ENCODE peak calls at places on chromosome 10, in seven cellular contexts. One of them, this sample, is unnamed.

GRCh38 chr10:51832652-51833383 is 133.4 kb upstream of the CSTF2T start:
- DNase-seq in fibroblast of lung: peak
- DNase-seq in heart left ventricle: peak
- DNase-seq in mesenchymal stem cell: peak
- DNase-seq in suprapubic skin: no peak
- DNase-seq in hepatocyte: no peak
- DNase-seq in colonic mucosa: no peak
- DNase-seq in this sample: no peak

GRCh38 chr10:91798736-91799579 is 732 bp downstream of the TNKS2 start:
- DNase-seq in suprapubic skin: peak
- DNase-seq in fibroblast of lung: peak
- DNase-seq in heart left ventricle: no peak
- DNase-seq in colonic mucosa: peak
- DNase-seq in mesenchymal stem cell: peak
- DNase-seq in hepatocyte: peak
- DNase-seq in this sample: peak

GRCh38 chr10:98349508-98349922 is 65.5 kb downstream of the PYROXD2 start:
- DNase-seq in mesenchymal stem cell: peak
- DNase-seq in suprapubic skin: no peak
- DNase-seq in hepatocyte: peak
- DNase-seq in fibroblast of lung: peak
- DNase-seq in colonic mucosa: peak
- DNase-seq in heart left ventricle: peak
- DNase-seq in this sample: no peak

GRCh38 chr10:12466701-12467100 is 117.4 kb downstream of the CAMK1D start:
- DNase-seq in hepatocyte: no peak
- DNase-seq in heart left ventricle: no peak
- DNase-seq in suprapubic skin: no peak
- DNase-seq in colonic mucosa: no peak
- DNase-seq in fibroblast of lung: peak
- DNase-seq in mesenchymal stem cell: peak
- DNase-seq in this sample: no peak

GRCh38 chr10:46216003-46216634 is 70.7 kb upstream of the ANTXRL start:
- DNase-seq in colonic mucosa: peak
- DNase-seq in hepatocyte: no peak
- DNase-seq in heart left ventricle: no peak
- DNase-seq in suprapubic skin: no peak
- DNase-seq in fibroblast of lung: no peak
- DNase-seq in mesenchymal stem cell: no peak
- DNase-seq in this sample: peak

GRCh38 chr10:121696854-121697253 is 98.6 kb upstream of the FGFR2 start:
- DNase-seq in suprapubic skin: no peak
- DNase-seq in colonic mucosa: peak
- DNase-seq in heart left ventricle: no peak
- DNase-seq in fibroblast of lung: no peak
- DNase-seq in mesenchymal stem cell: peak
- DNase-seq in hepatocyte: peak
- DNase-seq in this sample: peak

GRCh38 chr10:129523031-129523722 is 56.1 kb downstream of the MGMT start:
- DNase-seq in colonic mucosa: no peak
- DNase-seq in heart left ventricle: no peak
- DNase-seq in mesenchymal stem cell: no peak
- DNase-seq in hepatocyte: no peak
- DNase-seq in suprapubic skin: no peak
- DNase-seq in fibroblast of lung: no peak
- DNase-seq in this sample: no peak

GRCh38 chr10:3535001-3535400 is 250.0 kb downstream of the KLF6 start:
- DNase-seq in fibroblast of lung: no peak
- DNase-seq in heart left ventricle: no peak
- DNase-seq in colonic mucosa: no peak
- DNase-seq in mesenchymal stem cell: no peak
- DNase-seq in suprapubic skin: no peak
- DNase-seq in hepatocyte: no peak
- DNase-seq in this sample: no peak

GRCh38 chr10:51683031-51683830 is 16.2 kb downstream of the CSTF2T start:
- DNase-seq in suprapubic skin: no peak
- DNase-seq in mesenchymal stem cell: peak
- DNase-seq in hepatocyte: no peak
- DNase-seq in colonic mucosa: no peak
- DNase-seq in fibroblast of lung: peak
- DNase-seq in heart left ventricle: peak
- DNase-seq in this sample: no peak

GRCh38 chr10:13056461-13057077 is 43.4 kb upstream of the OPTN start:
- DNase-seq in heart left ventricle: no peak
- DNase-seq in hepatocyte: peak
- DNase-seq in suprapubic skin: no peak
- DNase-seq in fibroblast of lung: peak
- DNase-seq in colonic mucosa: no peak
- DNase-seq in mesenchymal stem cell: peak
- DNase-seq in this sample: peak

GRCh38 chr10:49539320-49539885 is 482 bp upstream of the ERCC6 start:
- DNase-seq in fibroblast of lung: peak
- DNase-seq in hepatocyte: peak
- DNase-seq in colonic mucosa: peak
- DNase-seq in heart left ventricle: peak
- DNase-seq in suprapubic skin: peak
- DNase-seq in mesenchymal stem cell: no peak
- DNase-seq in this sample: peak

GRCh38 chr10:14010083-14010551 is 320.6 kb downstream of the FRMD4A start:
- DNase-seq in colonic mucosa: no peak
- DNase-seq in fibroblast of lung: peak
- DNase-seq in heart left ventricle: no peak
- DNase-seq in mesenchymal stem cell: peak
- DNase-seq in suprapubic skin: no peak
- DNase-seq in hepatocyte: no peak
- DNase-seq in this sample: peak

GRCh38 chr10:36578306-36578705 is 547.1 kb upstream of the ANKRD30A start:
- DNase-seq in mesenchymal stem cell: peak
- DNase-seq in colonic mucosa: no peak
- DNase-seq in heart left ventricle: no peak
- DNase-seq in hepatocyte: no peak
- DNase-seq in fibroblast of lung: peak
- DNase-seq in suprapubic skin: no peak
- DNase-seq in this sample: no peak

GRCh38 chr10:314871-315270 is 179.6 kb downstream of the ZMYND11 start:
- DNase-seq in mesenchymal stem cell: peak
- DNase-seq in fibroblast of lung: peak
- DNase-seq in suprapubic skin: no peak
- DNase-seq in hepatocyte: no peak
- DNase-seq in colonic mucosa: no peak
- DNase-seq in heart left ventricle: no peak
- DNase-seq in this sample: no peak

GRCh38 chr10:74255800-74256422 is 104.9 kb downstream of the ADK start:
- DNase-seq in colonic mucosa: no peak
- DNase-seq in suprapubic skin: no peak
- DNase-seq in fibroblast of lung: no peak
- DNase-seq in heart left ventricle: no peak
- DNase-seq in mesenchymal stem cell: peak
- DNase-seq in hepatocyte: no peak
- DNase-seq in this sample: no peak

GRCh38 chr10:110495731-110496552 is 1.8 kb upstream of the DUSP5 start:
- DNase-seq in hepatocyte: peak
- DNase-seq in suprapubic skin: peak
- DNase-seq in mesenchymal stem cell: peak
- DNase-seq in colonic mucosa: no peak
- DNase-seq in heart left ventricle: peak
- DNase-seq in fibroblast of lung: peak
- DNase-seq in this sample: peak
- H3K4me3 ChIP-seq in hepatocyte: no peak
- H3K4me3 ChIP-seq in suprapubic skin: peak
- H3K4me3 ChIP-seq in mesenchymal stem cell: peak
- H3K4me3 ChIP-seq in colonic mucosa: no peak
- H3K4me3 ChIP-seq in heart left ventricle: no peak
- H3K4me3 ChIP-seq in fibroblast of lung: peak
- H3K4me3 ChIP-seq in this sample: peak

DNA sequence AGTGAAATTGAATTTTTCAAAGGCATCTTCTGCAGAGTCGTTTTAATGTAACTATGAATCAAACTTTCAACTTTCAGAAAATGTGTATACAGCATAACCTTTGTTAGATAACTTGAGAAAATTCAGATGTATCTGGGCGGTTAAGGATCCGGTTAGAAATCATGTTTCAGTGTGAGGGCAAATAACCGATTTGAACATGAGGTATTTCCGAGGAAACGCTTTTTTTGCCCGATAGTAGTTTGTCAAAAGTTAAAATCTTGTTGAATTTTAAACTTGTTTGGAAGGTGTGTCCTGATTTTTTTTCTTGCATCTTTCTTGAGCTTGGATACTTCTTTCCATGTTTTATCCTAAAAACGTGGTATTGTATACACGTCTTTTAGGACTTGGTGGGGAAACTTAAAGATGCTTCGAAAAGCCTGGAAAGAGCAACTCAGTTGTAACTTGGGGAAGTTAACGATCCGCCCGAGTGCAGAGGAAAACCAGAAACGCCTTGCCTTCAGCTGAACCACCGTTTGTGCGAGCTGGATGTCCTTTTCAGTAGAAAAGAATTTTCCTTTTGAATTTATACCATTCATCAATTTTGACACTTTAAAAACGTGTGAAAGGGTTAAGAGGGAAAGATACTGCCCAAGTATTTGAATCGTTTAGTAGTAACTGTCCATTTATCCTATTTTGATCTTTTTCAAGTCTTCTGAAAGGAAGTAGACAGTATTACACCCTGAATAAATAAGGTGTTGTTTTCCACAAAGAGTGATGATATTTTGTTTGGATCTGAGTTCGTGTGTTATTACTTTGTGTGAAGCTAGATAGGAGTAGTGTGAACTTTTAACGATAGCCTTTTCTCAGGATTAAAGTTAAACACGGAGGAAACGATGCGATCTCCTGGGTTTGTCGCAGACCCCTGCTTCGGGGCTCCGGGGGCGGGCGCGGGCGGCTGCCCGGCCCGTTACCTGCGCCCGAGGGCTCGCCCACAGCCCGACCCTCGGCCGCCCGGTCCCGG is 1.0 kb upstream of the BMI1 start:
- DNase-seq in hepatocyte: no peak
- DNase-seq in heart left ventricle: no peak
- DNase-seq in suprapubic skin: no peak
- DNase-seq in colonic mucosa: no peak
- DNase-seq in fibroblast of lung: no peak
- DNase-seq in mesenchymal stem cell: peak
- DNase-seq in this sample: no peak
- H3K4me3 ChIP-seq in hepatocyte: peak
- H3K4me3 ChIP-seq in heart left ventricle: no peak
- H3K4me3 ChIP-seq in suprapubic skin: peak
- H3K4me3 ChIP-seq in colonic mucosa: peak
- H3K4me3 ChIP-seq in fibroblast of lung: peak
- H3K4me3 ChIP-seq in mesenchymal stem cell: peak
- H3K4me3 ChIP-seq in this sample: peak

DNA sequence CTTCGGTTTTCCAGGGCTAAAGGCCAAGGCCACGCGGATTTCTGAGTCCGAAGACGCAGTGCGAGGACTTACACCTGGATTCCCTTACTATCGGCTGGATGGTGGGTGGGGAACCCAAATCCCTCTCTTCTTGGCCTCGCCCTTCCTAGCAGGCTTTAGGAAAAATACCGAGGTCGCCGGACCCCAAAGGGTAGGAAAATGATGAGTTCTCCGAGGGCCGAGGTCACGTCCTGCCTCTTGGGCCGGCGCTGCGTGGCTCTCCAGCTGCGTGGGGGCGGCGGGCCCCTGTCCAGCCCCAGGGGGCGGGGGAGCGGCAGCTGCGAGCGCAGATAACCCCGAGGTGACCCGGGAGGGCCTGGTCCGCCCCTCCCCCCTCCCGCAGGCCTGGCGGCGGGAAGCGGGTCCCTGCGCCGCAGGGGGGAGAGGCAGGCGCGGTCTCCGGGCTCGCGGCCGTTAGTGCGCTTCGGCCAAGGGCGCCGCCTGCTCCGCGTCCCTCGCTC is 805 bp upstream of the HMX3 start:
- DNase-seq in fibroblast of lung: no peak
- DNase-seq in suprapubic skin: no peak
- DNase-seq in mesenchymal stem cell: no peak
- DNase-seq in colonic mucosa: no peak
- DNase-seq in hepatocyte: no peak
- DNase-seq in heart left ventricle: no peak
- DNase-seq in this sample: peak
- H3K4me3 ChIP-seq in fibroblast of lung: no peak
- H3K4me3 ChIP-seq in suprapubic skin: peak
- H3K4me3 ChIP-seq in mesenchymal stem cell: no peak
- H3K4me3 ChIP-seq in colonic mucosa: peak
- H3K4me3 ChIP-seq in hepatocyte: no peak
- H3K4me3 ChIP-seq in heart left ventricle: no peak
- H3K4me3 ChIP-seq in this sample: peak

GRCh38 chr10:76961841-76962240 is 675.8 kb downstream of the KCNMA1 start:
- DNase-seq in colonic mucosa: no peak
- DNase-seq in fibroblast of lung: no peak
- DNase-seq in hepatocyte: no peak
- DNase-seq in heart left ventricle: no peak
- DNase-seq in mesenchymal stem cell: no peak
- DNase-seq in suprapubic skin: no peak
- DNase-seq in this sample: no peak

GRCh38 chr10:76968483-76968882 is 669.1 kb downstream of the KCNMA1 start:
- DNase-seq in suprapubic skin: no peak
- DNase-seq in fibroblast of lung: no peak
- DNase-seq in colonic mucosa: no peak
- DNase-seq in hepatocyte: no peak
- DNase-seq in mesenchymal stem cell: no peak
- DNase-seq in heart left ventricle: no peak
- DNase-seq in this sample: no peak

DNA sequence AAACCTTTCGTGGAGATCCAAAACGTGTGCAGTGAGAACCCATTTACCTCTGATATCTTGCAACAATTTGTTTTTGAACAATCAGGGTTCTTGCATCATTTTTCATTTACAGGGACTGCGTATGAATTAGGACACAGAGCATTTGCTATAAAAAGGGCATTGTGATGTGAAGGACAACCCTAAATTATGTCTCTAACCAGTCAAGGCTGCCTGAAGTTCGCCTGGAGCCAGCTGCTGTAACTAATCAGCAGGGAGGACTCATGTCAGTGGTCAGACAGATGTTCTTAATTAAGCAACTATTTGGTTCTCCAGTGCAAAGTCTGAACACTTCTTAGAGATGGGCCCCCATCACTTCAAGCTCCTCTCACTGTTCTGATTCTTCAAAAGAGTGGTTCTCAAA is 674.8 kb downstream of the KCNMA1 start:
- DNase-seq in suprapubic skin: no peak
- DNase-seq in mesenchymal stem cell: no peak
- DNase-seq in colonic mucosa: no peak
- DNase-seq in hepatocyte: no peak
- DNase-seq in fibroblast of lung: peak
- DNase-seq in heart left ventricle: no peak
- DNase-seq in this sample: no peak
- H3K4me3 ChIP-seq in suprapubic skin: no peak
- H3K4me3 ChIP-seq in mesenchymal stem cell: no peak
- H3K4me3 ChIP-seq in colonic mucosa: no peak
- H3K4me3 ChIP-seq in hepatocyte: no peak
- H3K4me3 ChIP-seq in fibroblast of lung: no peak
- H3K4me3 ChIP-seq in heart left ventricle: no peak
- H3K4me3 ChIP-seq in this sample: no peak